ENCODE peak calls at places on chromosomes 5 and 9, in seven cellular contexts. Y is tibial nerve, L is fibroblast of villous mesenchyme, M is ovary, W is foreskin fibroblast, U is astrocyte of the spinal cord, D is endodermal cell. C is an unnamed sample.

GRCh38 chr5:82425591-82425990 is 147.4 kb upstream of the RPS23 start:
- DNase-seq in Y (peak; percentile 40), L (no peak), M (no peak), W (no peak), U (no peak), D (no peak), C (no peak)

GRCh38 chr9:133635098-133635497 is 1.1 kb upstream of the DBH start:
- DNase-seq in Y (no peak), L (no peak), M (no peak), W (no peak), U (no peak), D (no peak), C (no peak)

GRCh38 chr5:21663082-21663481 is 1190.1 kb downstream of the CDH12 start:
- DNase-seq in Y (no peak), L (no peak), M (no peak), W (no peak), U (no peak), D (peak; percentile 76), C (no peak)

GRCh38 chr5:148084269-148084668 is 20.5 kb downstream of the SPINK5 start:
- DNase-seq in Y (no peak), L (no peak), M (no peak), W (no peak), U (no peak), D (no peak), C (no peak)

GRCh38 chr9:89137548-89138462 is 40.8 kb downstream of the SHC3 start:
- DNase-seq in Y (peak; percentile 83), L (peak; percentile 90), M (no peak), W (peak; percentile 91), U (peak; percentile 95), D (no peak), C (no peak)

GRCh38 chr5:16965581-16965980 is 29.5 kb upstream of the MYO10 start:
- DNase-seq in Y (no peak), L (no peak), M (no peak), W (no peak), U (no peak), D (no peak), C (no peak)

GRCh38 chr9:90287567-90288274 is 354.9 kb downstream of the DIRAS2 start:
- DNase-seq in Y (no peak), L (no peak), M (no peak), W (no peak), U (no peak), D (peak; percentile 60), C (peak; percentile 21)

GRCh38 chr9:137435980-137436760 is 5.0 kb downstream of the ENTPD8 start:
- DNase-seq in Y (no peak), L (peak; percentile 81), M (peak; percentile 91), W (peak; percentile 63), U (peak; percentile 85), D (no peak), C (no peak)

GRCh38 chr9:14209399-14209990 is 104.4 kb downstream of the NFIB start:
- DNase-seq in Y (no peak), L (no peak), M (no peak), W (no peak), U (peak; percentile 55), D (no peak), C (no peak)
- H3K4me3 ChIP-seq in Y (no peak overlapping the region), L (no peak overlapping the region), M (no peak overlapping the region), W (no peak overlapping the region), U (no peak overlapping the region), D (no peak overlapping the region), C (no peak overlapping the region)

GRCh38 chr5:318931-319601 is 2.4 kb upstream of the AHRR start:
- DNase-seq in Y (no peak), L (no peak), M (no peak), W (no peak), U (no peak), D (peak; percentile 44), C (no peak)

GRCh38 chr5:321233-321725 is at the start of gene AHRR:
- DNase-seq in Y (no peak), L (peak; percentile 66), M (peak; percentile 72), W (peak; percentile 74), U (peak; percentile 47), D (peak; percentile 92), C (no peak)

GRCh38 chr5:321726-322251 is 275 bp downstream of the AHRR start:
- DNase-seq in Y (no peak), L (no peak), M (no peak), W (no peak), U (no peak), D (no peak), C (no peak)

GRCh38 chr5:322281-322941 is 897 bp downstream of the AHRR start:
- DNase-seq in Y (no peak), L (peak; percentile 43), M (no peak), W (peak; percentile 68), U (no peak), D (peak; percentile 65), C (no peak)

GRCh38 chr5:320524-321232 is 836 bp upstream of the AHRR start:
- DNase-seq in Y (no peak), L (no peak), M (no peak), W (no peak), U (no peak), D (peak; percentile 73), C (no peak)
- TF ChIP-seq CTCF in Y (no peak), L (no peak), M (no peak), W (no peak), U (no peak), D (no peak), C (no peak)

GRCh38 chr9:21470126-21470525 is 12.0 kb downstream of the IFNE start:
- DNase-seq in Y (no peak), L (no peak), M (no peak), W (no peak), U (no peak), D (no peak), C (no peak)
- H3K4me3 ChIP-seq in Y (no peak overlapping the region), L (no peak overlapping the region), M (no peak overlapping the region), W (no peak overlapping the region), U (no peak overlapping the region), D (no peak overlapping the region), C (no peak overlapping the region)

GRCh38 chr5:55231029-55231475 is 2.4 kb downstream of the CCNO start:
- DNase-seq in Y (no peak), L (peak; percentile 33), M (no peak), W (no peak), U (no peak), D (no peak), C (no peak)
- TF ChIP-seq CTCF in Y (no peak), L (no peak), M (no peak), W (no peak), U (no peak), D (no peak), C (no peak)

GRCh38 chr9:124415102-124415851 is at the start of gene PSMB7:
- DNase-seq in Y (peak; percentile 96), L (peak; percentile 98), M (peak; percentile 98), W (peak; percentile 90), U (peak; percentile 98), D (peak; percentile 99), C (peak; percentile 93)

GRCh38 chr9:124414612-124415011 is 630 bp downstream of the PSMB7 start:
- DNase-seq in Y (no peak), L (no peak), M (no peak), W (no peak), U (no peak), D (no peak), C (no peak)

GRCh38 chr9:124412228-124412575 is 3.0 kb downstream of the PSMB7 start:
- DNase-seq in Y (no peak), L (no peak), M (no peak), W (no peak), U (no peak), D (no peak), C (no peak)

GRCh38 chr9:124419832-124420489 is 4.7 kb upstream of the PSMB7 start:
- DNase-seq in Y (no peak), L (no peak), M (no peak), W (no peak), U (no peak), D (no peak), C (no peak)

DNA sequence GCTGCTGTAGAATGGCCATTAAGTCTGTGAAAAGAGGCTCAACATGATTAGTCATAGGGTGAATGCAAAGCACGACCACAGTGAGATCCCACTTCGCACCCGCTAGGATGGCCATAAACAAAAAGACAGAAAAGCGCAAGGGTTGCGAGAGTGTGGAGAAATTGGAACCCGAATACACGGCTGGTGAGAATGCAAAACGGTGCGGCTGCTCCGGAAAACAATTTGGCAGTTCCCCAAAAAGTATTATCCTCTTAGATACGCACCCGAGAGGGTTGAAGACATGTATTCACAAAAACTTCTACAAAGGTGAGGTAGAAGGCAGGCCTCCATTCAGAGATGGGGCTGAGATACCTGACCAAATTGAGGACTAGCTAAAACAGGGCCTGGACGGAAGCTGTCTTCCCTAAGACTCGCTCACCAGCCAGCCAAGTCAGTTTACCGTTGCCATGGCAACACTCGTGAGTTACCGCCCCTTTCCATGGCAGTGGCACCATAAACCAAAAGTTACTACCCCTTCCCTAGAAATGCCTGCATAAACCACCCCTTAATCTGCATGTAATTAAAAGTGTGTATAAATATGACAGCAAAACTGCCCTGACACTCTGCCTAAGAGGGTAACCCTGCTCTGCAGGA is 726 bp upstream of the PSMB7 start:
- DNase-seq in Y (no peak), L (no peak), M (no peak), W (no peak), U (no peak), D (peak; percentile 79), C (no peak)
- H3K4me3 ChIP-seq in Y (peak overlapping the region; percentile 75), L (peak overlapping the region; percentile 99), M (peak overlapping the region; percentile 62), W (no peak overlapping the region), U (peak overlapping the region; percentile 99), D (peak overlapping the region; percentile 98), C (peak overlapping the region; percentile 39)

DNA sequence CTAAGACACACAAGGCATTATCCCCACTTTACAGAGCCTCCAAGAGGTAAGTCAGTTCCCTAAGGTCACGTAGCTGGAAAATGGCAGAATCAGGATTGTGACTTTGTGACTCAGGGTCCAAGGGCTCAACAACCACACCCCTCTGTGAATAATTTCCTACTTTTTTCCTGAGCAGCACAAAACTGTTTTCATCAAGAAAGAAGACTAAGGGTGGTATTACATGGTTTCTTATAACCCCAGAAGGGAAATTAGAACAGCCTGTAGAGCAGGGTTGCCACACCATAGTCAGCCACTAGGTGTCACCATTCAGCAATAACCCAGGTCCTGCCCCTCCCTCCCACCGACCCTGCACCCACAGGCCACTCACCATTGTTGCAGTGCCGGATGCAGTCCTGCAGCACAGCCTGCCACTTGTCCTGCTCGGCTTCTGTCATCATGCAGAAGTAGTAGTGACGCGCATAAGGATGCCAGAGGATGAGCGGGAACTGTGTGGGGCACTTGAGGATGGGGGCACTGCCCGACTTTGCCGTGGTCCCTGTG is 72.1 kb downstream of the LRSAM1 start:
- DNase-seq in Y (no peak), L (no peak), M (no peak), W (peak; percentile 58), U (peak; percentile 41), D (peak; percentile 84), C (peak; percentile 12)
- TF ChIP-seq CTCF in Y (peak; percentile 22), L (peak; percentile 62), M (no peak), W (peak; percentile 62), U (peak; percentile 61), D (peak; percentile 85), C (peak; percentile 55)

GRCh38 chr5:83956386-83956785 is 235.7 kb upstream of the HAPLN1 start:
- DNase-seq in Y (no peak), L (no peak), M (no peak), W (no peak), U (peak; percentile 61), D (no peak), C (no peak)

GRCh38 chr5:83957188-83957587 is 236.5 kb upstream of the HAPLN1 start:
- DNase-seq in Y (no peak), L (no peak), M (no peak), W (no peak), U (peak; percentile 42), D (no peak), C (no peak)

DNA sequence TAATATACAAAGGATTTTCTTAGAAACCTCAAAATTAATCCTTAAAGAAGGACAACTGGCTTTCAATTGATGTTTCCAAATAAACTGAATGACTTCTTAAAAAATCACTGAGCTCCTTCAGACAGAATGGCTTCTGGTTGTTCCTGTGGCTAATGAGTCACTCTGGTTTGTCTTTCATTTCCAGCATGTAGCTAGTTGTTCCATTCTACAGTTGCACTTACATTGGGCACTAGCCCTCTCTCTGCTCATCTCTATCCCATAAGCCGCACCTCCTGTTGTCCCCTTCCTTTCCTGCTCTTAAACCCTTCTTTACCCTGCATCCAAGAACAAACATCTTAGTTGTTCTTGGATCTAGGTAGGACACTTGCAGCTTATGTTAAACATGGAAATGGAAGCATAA is 235.3 kb upstream of the HAPLN1 start:
- DNase-seq in Y (no peak), L (peak; percentile 28), M (no peak), W (peak; percentile 5), U (peak; percentile 83), D (no peak), C (no peak)
- H3K4me3 ChIP-seq in Y (no peak overlapping the region), L (no peak overlapping the region), M (no peak overlapping the region), W (no peak overlapping the region), U (no peak overlapping the region), D (no peak overlapping the region), C (no peak overlapping the region)

C was measured in GM12864.